ENCODE peak calls at places on chromosomes 7 and 10, in four cellular contexts. One of them, this sample, is unnamed.

GRCh38 chr10:126350216-126350992 is 37.9 kb downstream of the ADAM12 start:
- DNase-seq in WERI-Rb-1: no peak
- DNase-seq in epithelial cell of esophagus: peak
- DNase-seq in AG10803: peak
- DNase-seq in this sample: peak

GRCh38 chr7:1815051-1815481 is 145.0 kb downstream of the ELFN1 start:
- DNase-seq in epithelial cell of esophagus: no peak
- DNase-seq in WERI-Rb-1: peak
- DNase-seq in AG10803: no peak
- DNase-seq in this sample: no peak

GRCh38 chr10:17123961-17124360 is 5.7 kb downstream of the CUBN start:
- DNase-seq in WERI-Rb-1: no peak
- DNase-seq in epithelial cell of esophagus: no peak
- DNase-seq in AG10803: no peak
- DNase-seq in this sample: no peak

GRCh38 chr7:28089120-28089714 is 91.4 kb downstream of the JAZF1 start:
- DNase-seq in AG10803: no peak
- DNase-seq in WERI-Rb-1: no peak
- DNase-seq in epithelial cell of esophagus: no peak
- DNase-seq in this sample: no peak

GRCh38 chr10:56487746-56488145 is 126.7 kb upstream of the ZWINT start:
- DNase-seq in AG10803: no peak
- DNase-seq in WERI-Rb-1: no peak
- DNase-seq in epithelial cell of esophagus: no peak
- DNase-seq in this sample: no peak

GRCh38 chr10:43317422-43317821 is 50.6 kb upstream of the RASGEF1A start:
- DNase-seq in WERI-Rb-1: no peak
- DNase-seq in epithelial cell of esophagus: no peak
- DNase-seq in AG10803: no peak
- DNase-seq in this sample: no peak

GRCh38 chr10:78251041-78251434 is 217.4 kb downstream of the RPS24 start:
- DNase-seq in AG10803: no peak
- DNase-seq in epithelial cell of esophagus: no peak
- DNase-seq in WERI-Rb-1: no peak
- DNase-seq in this sample: no peak

GRCh38 chr7:31236868-31237267 is 103.7 kb downstream of the NEUROD6 start:
- DNase-seq in epithelial cell of esophagus: no peak
- DNase-seq in AG10803: no peak
- DNase-seq in WERI-Rb-1: no peak
- DNase-seq in this sample: no peak

GRCh38 chr10:126294451-126294850 is 93.8 kb downstream of the ADAM12 start:
- DNase-seq in epithelial cell of esophagus: no peak
- DNase-seq in WERI-Rb-1: no peak
- DNase-seq in AG10803: no peak
- DNase-seq in this sample: no peak

GRCh38 chr10:74704629-74705360 is 121.6 kb upstream of the KAT6B start:
- DNase-seq in AG10803: peak
- DNase-seq in epithelial cell of esophagus: no peak
- DNase-seq in WERI-Rb-1: no peak
- DNase-seq in this sample: no peak

GRCh38 chr7:30921951-30922401 is 10.3 kb downstream of the AQP1 start:
- DNase-seq in AG10803: no peak
- DNase-seq in epithelial cell of esophagus: no peak
- DNase-seq in WERI-Rb-1: no peak
- DNase-seq in this sample: no peak

GRCh38 chr7:96224682-96225081 is 97.2 kb downstream of the SLC25A13 start:
- DNase-seq in WERI-Rb-1: peak
- DNase-seq in epithelial cell of esophagus: peak
- DNase-seq in AG10803: no peak
- DNase-seq in this sample: peak

GRCh38 chr7:150569245-150569644 is 2.1 kb downstream of the GIMAP4 start:
- DNase-seq in AG10803: no peak
- DNase-seq in WERI-Rb-1: no peak
- DNase-seq in epithelial cell of esophagus: no peak
- DNase-seq in this sample: no peak

GRCh38 chr10:43965033-43965917 is 316.6 kb upstream of the ZNF32 start:
- DNase-seq in AG10803: peak
- DNase-seq in WERI-Rb-1: no peak
- DNase-seq in epithelial cell of esophagus: no peak
- DNase-seq in this sample: peak

GRCh38 chr10:31630866-31631567 is 297.6 kb downstream of the ARHGAP12 start:
- DNase-seq in AG10803: no peak
- DNase-seq in WERI-Rb-1: no peak
- DNase-seq in epithelial cell of esophagus: no peak
- DNase-seq in this sample: peak

DNA sequence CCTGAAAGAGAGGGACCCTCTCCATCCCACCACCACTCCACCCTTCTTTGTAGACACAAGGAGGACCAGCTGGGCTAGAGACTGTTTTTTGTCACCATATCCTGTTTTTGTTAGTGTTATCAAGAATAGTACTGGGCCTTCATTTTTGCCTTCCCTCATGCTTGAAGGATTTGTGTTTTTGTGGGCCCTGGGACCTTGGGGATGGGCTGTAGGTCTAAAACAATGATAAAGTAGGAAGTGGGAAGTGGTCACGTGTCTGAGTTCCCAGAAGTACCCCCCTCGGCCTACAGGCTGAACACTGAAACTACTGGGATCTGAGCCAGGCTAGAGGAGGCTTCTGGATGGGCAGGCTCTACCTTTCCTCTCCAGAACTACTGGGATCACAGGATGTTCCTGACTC is 8.9 kb downstream of the AGFG2 start:
- DNase-seq in WERI-Rb-1: no peak
- DNase-seq in AG10803: no peak
- DNase-seq in epithelial cell of esophagus: no peak
- DNase-seq in this sample: peak
- TF ChIP-seq CTCF in WERI-Rb-1: no peak
- TF ChIP-seq CTCF in AG10803: no peak
- TF ChIP-seq CTCF in epithelial cell of esophagus: no peak
- TF ChIP-seq CTCF in this sample: peak

DNA sequence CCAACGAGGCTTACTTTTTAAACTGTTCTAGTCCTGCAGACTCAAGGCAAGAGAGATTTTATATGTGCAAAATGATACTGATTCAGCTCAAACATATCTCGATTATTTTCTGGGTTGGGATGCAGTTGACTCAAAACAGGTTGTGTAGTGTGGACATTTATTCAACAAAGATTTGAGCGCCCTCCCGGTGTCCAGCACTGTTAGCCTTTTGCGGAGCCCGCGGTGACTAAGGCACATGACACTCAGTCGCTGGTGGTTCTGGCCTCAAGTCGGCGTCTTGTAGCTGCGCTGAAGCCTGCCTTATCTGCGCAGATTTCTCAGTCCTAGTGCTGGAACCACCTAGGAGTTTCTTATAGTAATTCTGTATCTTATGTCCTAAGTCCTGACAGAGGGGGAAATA is 938 bp upstream of the CADPS2 start:
- DNase-seq in WERI-Rb-1: peak
- DNase-seq in AG10803: peak
- DNase-seq in epithelial cell of esophagus: peak
- DNase-seq in this sample: peak
- TF ChIP-seq CTCF in WERI-Rb-1: peak
- TF ChIP-seq CTCF in AG10803: peak
- TF ChIP-seq CTCF in epithelial cell of esophagus: peak
- TF ChIP-seq CTCF in this sample: peak

GRCh38 chr7:36262706-36263484 is 109.8 kb downstream of the EEPD1 start:
- DNase-seq in WERI-Rb-1: no peak
- DNase-seq in epithelial cell of esophagus: no peak
- DNase-seq in AG10803: no peak
- DNase-seq in this sample: no peak
- TF ChIP-seq CTCF in WERI-Rb-1: no peak
- TF ChIP-seq CTCF in epithelial cell of esophagus: no peak
- TF ChIP-seq CTCF in AG10803: no peak
- TF ChIP-seq CTCF in this sample: no peak

GRCh38 chr7:17532861-17533404 is 234.5 kb downstream of the AHR start:
- DNase-seq in epithelial cell of esophagus: peak
- DNase-seq in WERI-Rb-1: no peak
- DNase-seq in AG10803: peak
- DNase-seq in this sample: peak

GRCh38 chr7:17530741-17531417 is 232.4 kb downstream of the AHR start:
- DNase-seq in epithelial cell of esophagus: peak
- DNase-seq in WERI-Rb-1: no peak
- DNase-seq in AG10803: no peak
- DNase-seq in this sample: peak

GRCh38 chr7:17534348-17534747 is 235.9 kb downstream of the AHR start:
- DNase-seq in AG10803: no peak
- DNase-seq in epithelial cell of esophagus: no peak
- DNase-seq in WERI-Rb-1: no peak
- DNase-seq in this sample: no peak

GRCh38 chr7:17530249-17530648 is 231.8 kb downstream of the AHR start:
- DNase-seq in epithelial cell of esophagus: no peak
- DNase-seq in WERI-Rb-1: no peak
- DNase-seq in AG10803: peak
- DNase-seq in this sample: peak

DNA sequence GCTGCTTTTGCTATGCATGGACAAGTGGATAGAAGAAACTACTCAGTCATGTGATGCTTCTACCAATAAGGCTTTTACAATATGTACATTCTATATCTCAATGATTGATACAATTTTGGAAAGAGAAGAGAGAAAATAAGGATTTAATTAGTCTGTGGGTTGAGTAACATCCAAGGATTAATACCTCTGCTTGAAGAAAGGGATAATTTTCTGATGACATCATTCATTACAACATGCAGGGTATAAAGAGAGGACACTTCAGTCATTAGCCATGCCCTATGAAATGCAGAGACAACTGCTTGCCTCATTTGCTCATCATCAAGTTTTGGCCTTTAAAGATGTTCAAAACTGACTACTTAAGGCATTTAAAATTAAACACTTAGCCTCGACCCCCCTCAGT is 237.3 kb downstream of the AHR start:
- DNase-seq in AG10803: peak
- DNase-seq in WERI-Rb-1: no peak
- DNase-seq in epithelial cell of esophagus: peak
- DNase-seq in this sample: peak
- TF ChIP-seq CTCF in AG10803: no peak
- TF ChIP-seq CTCF in WERI-Rb-1: no peak
- TF ChIP-seq CTCF in epithelial cell of esophagus: no peak
- TF ChIP-seq CTCF in this sample: no peak

DNA sequence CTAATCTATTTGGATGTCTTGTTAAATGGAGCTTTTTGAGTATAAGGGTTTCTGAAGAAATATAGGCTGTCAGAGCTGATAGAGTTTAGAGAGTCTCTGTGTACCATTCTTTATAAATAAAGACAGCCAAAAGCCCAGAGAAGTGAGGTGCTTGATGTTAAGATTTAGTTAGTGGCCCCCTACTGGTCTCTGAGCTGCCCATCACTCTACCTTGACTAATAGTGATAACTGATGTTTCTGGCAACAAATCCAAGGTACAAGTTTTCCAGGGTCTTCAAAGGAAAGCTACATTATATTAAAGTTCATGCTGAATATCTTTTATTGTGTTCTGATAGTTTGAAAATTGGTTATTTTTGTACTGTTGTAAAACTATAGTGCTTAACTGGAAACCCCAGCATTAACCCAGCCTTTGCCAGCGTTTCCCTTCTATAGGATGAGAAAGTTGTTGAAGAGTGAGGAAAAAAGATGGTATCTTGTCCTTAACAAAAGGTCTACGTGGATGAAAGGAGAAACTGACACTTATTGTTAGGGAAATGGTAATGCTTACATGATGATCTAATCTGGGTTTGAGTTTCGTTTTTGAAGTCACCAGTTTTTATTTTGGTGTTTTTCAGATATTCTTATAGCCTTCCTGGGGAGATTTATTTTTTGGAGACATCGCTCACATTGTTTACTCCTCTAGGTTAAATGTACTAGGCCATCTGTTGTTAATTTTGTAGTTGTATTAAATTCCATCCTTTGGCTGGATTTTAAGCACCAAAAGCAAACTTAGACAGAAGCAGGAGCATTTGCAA is 79.0 kb downstream of the AUTS2 start:
- DNase-seq in WERI-Rb-1: no peak
- DNase-seq in AG10803: peak
- DNase-seq in epithelial cell of esophagus: no peak
- DNase-seq in this sample: no peak
- TF ChIP-seq CTCF in WERI-Rb-1: peak
- TF ChIP-seq CTCF in AG10803: peak
- TF ChIP-seq CTCF in epithelial cell of esophagus: no peak
- TF ChIP-seq CTCF in this sample: peak

DNA sequence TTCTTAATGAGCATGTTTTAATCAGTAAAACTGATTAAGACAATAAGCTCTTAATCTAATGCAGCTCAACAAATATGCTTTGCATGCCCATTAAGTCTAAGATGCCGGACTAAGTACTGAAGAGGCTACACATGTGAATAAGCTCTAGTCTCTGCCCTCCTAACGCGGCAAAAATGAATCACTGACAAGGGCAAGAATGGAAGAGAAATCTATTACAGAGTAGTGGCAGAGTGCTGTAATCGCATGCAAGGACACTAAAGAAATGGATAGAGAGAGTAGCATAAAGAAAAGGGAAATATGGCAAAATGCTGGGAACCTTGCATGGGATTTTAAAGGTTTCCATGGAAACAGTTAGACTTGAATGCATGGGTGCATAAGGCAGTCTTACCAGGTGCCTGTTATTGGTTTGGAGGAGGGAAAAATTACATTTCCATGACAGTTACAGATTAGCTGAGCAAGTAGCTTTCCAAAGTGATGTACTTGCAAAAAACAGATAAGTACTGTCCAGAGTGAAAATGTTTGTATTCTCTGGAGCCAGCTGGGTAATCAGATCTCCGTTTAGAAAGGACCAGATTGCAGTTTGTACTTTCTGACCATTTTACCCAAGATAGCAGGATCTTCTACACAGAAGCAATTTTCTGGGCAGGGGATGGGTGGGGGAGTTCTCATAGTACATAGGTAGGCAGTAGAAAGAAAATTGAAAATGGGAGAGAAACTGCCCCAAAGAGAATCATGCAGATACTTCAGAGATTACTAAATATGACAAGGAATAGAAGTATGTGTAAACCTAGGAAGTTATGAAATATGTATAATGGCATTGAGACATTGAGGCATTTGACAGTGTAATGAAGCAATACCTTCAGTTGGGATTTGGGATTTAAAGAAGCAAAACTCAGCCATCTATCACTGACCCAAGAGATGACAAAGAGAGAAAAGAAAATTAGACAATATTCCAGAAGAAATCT is 233.3 kb downstream of the PTN start:
- DNase-seq in AG10803: peak
- DNase-seq in WERI-Rb-1: no peak
- DNase-seq in epithelial cell of esophagus: peak
- DNase-seq in this sample: peak
- TF ChIP-seq CTCF in AG10803: no peak
- TF ChIP-seq CTCF in WERI-Rb-1: no peak
- TF ChIP-seq CTCF in epithelial cell of esophagus: no peak
- TF ChIP-seq CTCF in this sample: no peak

GRCh38 chr7:147436718-147437117 is 1153.8 kb upstream of the C7orf33 start:
- DNase-seq in WERI-Rb-1: no peak
- DNase-seq in epithelial cell of esophagus: no peak
- DNase-seq in AG10803: no peak
- DNase-seq in this sample: no peak

GRCh38 chr7:147428075-147428474 is 1162.5 kb upstream of the C7orf33 start:
- DNase-seq in epithelial cell of esophagus: no peak
- DNase-seq in AG10803: no peak
- DNase-seq in WERI-Rb-1: no peak
- DNase-seq in this sample: no peak

DNA sequence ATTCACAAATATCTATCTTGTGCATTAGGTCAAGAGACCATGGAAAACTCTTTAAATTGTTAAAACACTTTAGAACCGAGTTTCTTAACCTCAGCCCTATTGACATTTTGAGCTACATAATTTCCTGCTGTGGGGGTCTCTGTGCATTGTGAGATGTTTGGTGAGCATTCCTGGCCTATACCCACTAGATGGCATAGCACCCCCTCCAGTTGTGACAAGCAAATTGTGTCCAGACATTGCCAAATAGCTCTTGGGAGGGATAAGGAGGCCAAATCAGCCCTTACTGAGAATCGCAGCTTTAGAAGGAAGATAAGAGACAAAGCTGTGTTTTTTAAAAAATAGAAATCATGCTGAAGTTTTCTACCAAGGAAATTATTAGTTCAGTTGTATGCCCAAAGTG is 1158.5 kb upstream of the C7orf33 start:
- DNase-seq in WERI-Rb-1: peak
- DNase-seq in AG10803: peak
- DNase-seq in epithelial cell of esophagus: no peak
- DNase-seq in this sample: peak
- TF ChIP-seq CTCF in WERI-Rb-1: peak
- TF ChIP-seq CTCF in AG10803: peak
- TF ChIP-seq CTCF in epithelial cell of esophagus: no peak
- TF ChIP-seq CTCF in this sample: peak